ENCODE peak calls at places on chromosomes 4 and X, in five cellular contexts. L, M, Q, J and I are unnamed samples.

GRCh38 chr4:16914208-16914607 is 15.8 kb upstream of the LDB2 start:
- DNase-seq in J (no peak), L (peak), M (no peak), Q (peak), I (no peak)

GRCh38 chr4:36551697-36552214 is 270.3 kb downstream of the DTHD1 start:
- DNase-seq in J (no peak), M (peak), L (no peak), Q (no peak), I (no peak)

GRCh38 chrX:13569479-13570244 is at the start of gene EGFL6:
- DNase-seq in J (no peak), L (no peak), M (no peak), Q (peak), I (peak)

GRCh38 chrX:87621697-87622096 is 104.1 kb downstream of the KLHL4 start:
- DNase-seq in Q (peak), J (no peak), L (peak), M (no peak), I (no peak)

GRCh38 chrX:46574337-46574940 is 874 bp downstream of the CHST7 start:
- DNase-seq in M (no peak), J (peak), Q (no peak), L (no peak), I (peak)

GRCh38 chrX:75968293-75968692 is 183.2 kb upstream of the MAGEE2 start:
- DNase-seq in M (no peak), L (no peak), Q (no peak), J (peak), I (no peak)

GRCh38 chrX:13797512-13797911 is 19.4 kb downstream of the GPM6B start:
- DNase-seq in Q (no peak), M (no peak), L (no peak), J (no peak), I (no peak)

GRCh38 chr4:155629183-155629825 is 37.3 kb upstream of the GUCY1A1 start:
- DNase-seq in J (no peak), M (no peak), Q (no peak), L (no peak), I (no peak)

GRCh38 chrX:19698125-19698524 is 182.8 kb upstream of the MAP3K15 start:
- DNase-seq in M (no peak), L (peak), Q (no peak), J (peak), I (no peak)

GRCh38 chr4:145278341-145279121 is 98.1 kb upstream of the OTUD4 start:
- DNase-seq in Q (no peak), L (peak), J (no peak), M (peak), I (no peak)

DNA sequence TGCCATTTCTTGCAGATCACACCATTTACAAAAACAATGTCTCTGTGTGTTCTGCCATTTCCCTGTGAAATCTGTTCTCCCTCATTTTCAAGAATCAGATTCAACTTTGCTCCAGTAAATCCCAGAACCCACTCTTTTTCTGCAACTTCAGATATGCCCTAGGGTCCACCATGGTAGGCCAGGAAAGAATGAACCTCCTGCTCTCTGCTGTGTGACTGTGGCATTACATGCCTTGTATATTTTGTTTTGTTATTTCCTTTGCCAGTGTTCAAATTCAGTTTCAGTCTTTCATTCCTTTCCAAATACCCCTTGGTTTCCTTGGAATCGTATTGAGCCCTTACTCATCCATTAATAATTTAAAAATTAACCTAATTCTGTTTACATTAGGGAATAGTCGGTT is 290.2 kb upstream of the VCX start:
- DNase-seq in J (no peak), Q (no peak), M (no peak), L (no peak), I (no peak)
- TF ChIP-seq CTCF in J (no peak), Q (no peak), M (no peak), L (no peak), I (no peak)

GRCh38 chr4:69617083-69617694 is 22.3 kb downstream of the UGT2A2 start:
- DNase-seq in J (peak), M (peak), Q (peak), L (peak), I (no peak)
- TF ChIP-seq CTCF in J (peak), M (peak), Q (peak), L (no peak), I (peak)

GRCh38 chr4:103934178-103934789 is 214.5 kb upstream of the TACR3 start:
- DNase-seq in Q (peak), J (peak), M (peak), L (peak), I (peak)
- TF ChIP-seq CTCF in Q (peak), J (peak), M (peak), L (peak), I (peak)

GRCh38 chrX:24494544-24495113 is 29.5 kb downstream of the PDK3 start:
- DNase-seq in J (peak), Q (no peak), M (peak), L (peak), I (no peak)

GRCh38 chrX:24498975-24499374 is 33.9 kb downstream of the PDK3 start:
- DNase-seq in M (peak), Q (peak), L (peak), J (peak), I (no peak)

GRCh38 chrX:24495700-24496099 is 30.6 kb downstream of the PDK3 start:
- DNase-seq in J (no peak), M (no peak), L (no peak), Q (no peak), I (no peak)

GRCh38 chrX:24493740-24494543 is 28.9 kb downstream of the PDK3 start:
- DNase-seq in M (no peak), Q (no peak), J (no peak), L (no peak), I (no peak)

DNA sequence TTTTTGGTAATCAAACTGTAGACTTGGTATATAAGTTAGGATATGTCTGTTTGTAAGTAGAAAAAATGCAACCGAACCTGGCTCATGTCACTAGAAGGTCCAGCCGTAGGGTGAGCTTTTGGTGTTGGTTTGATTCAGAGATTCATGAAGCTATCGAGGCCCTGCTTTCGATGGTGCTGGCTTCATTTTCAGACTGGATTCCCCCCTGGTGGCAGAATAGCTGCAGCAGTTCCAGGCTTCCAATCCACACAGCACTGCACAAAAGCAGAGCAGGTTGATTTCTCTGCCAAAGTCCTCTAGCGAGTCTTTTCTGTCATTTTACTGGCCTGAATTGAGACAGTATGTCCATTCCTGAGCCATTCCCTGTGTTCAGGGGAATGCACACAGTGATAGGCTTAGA is 33.1 kb downstream of the PDK3 start:
- DNase-seq in Q (no peak), J (peak), M (no peak), L (peak), I (no peak)
- TF ChIP-seq CTCF in Q (peak), J (peak), M (no peak), L (peak), I (no peak)